ENCODE peak calls at places on chromosome 3, in ten cellular contexts. O is RWPE1; C is sigmoid colon; E is heart left ventricle; R is brain microvascular endothelial cell; S is cardiac muscle cell; P is endothelial cell of umbilical vein; J is CD4-positive, alpha-beta T cell; W is upper lobe of right lung; B is mesendoderm. Q is an unnamed sample.

GRCh38 chr3:94185753-94186152 is 122.9 kb downstream of the NSUN3 start:
- DNase-seq in O (no peak), C (no peak), E (no peak), R (peak; percentile 13), S (no peak), P (no peak), J (no peak), W (no peak), B (no peak), Q (no peak)

GRCh38 chr3:115445559-115445958 is 177.8 kb upstream of the GAP43 start:
- DNase-seq in O (no peak), C (no peak), E (no peak), R (no peak), S (no peak), P (no peak), J (no peak), W (no peak), B (no peak), Q (no peak)

GRCh38 chr3:70856414-70857162 is 544.1 kb upstream of the MDFIC2 start:
- DNase-seq in O (peak; percentile 44), C (no peak), E (no peak), R (peak; percentile 95), S (peak; percentile 86), P (peak; percentile 42), J (no peak), W (no peak), B (no peak), Q (no peak)

GRCh38 chr3:171283248-171284222 is 176.7 kb downstream of the TNIK start:
- DNase-seq in O (no peak), C (peak; percentile 74), E (no peak), R (no peak), S (peak; percentile 16), P (peak; percentile 48), J (no peak), W (no peak), B (no peak), Q (no peak)

GRCh38 chr3:186099178-186099577 is 9.7 kb downstream of the ETV5 start:
- DNase-seq in O (no peak), C (no peak), E (no peak), R (peak; percentile 74), S (peak; percentile 69), P (peak; percentile 47), J (no peak), W (peak; percentile 69), B (no peak), Q (peak; percentile 82)

GRCh38 chr3:132231633-132232032 is 85.6 kb upstream of the ACP3 start:
- DNase-seq in O (no peak), C (no peak), E (no peak), R (peak; percentile 82), S (peak; percentile 64), P (peak; percentile 9), J (no peak), W (no peak), B (peak; percentile 27), Q (no peak)

GRCh38 chr3:45536316-45536715 is 58.2 kb upstream of the LIMD1 start:
- DNase-seq in O (no peak), C (no peak), E (no peak), R (no peak), S (no peak), P (no peak), J (no peak), W (no peak), B (peak; percentile 41), Q (no peak)

GRCh38 chr3:31275038-31275562 is 257.6 kb upstream of the STT3B start:
- DNase-seq in O (peak; percentile 62), C (no peak), E (no peak), R (peak; percentile 63), S (peak; percentile 73), P (peak; percentile 56), J (no peak), W (no peak), B (no peak), Q (peak; percentile 6)

GRCh38 chr3:182393151-182393550 is 400.2 kb upstream of the ATP11B start:
- DNase-seq in O (no peak), C (no peak), E (no peak), R (no peak), S (no peak), P (no peak), J (no peak), W (no peak), B (no peak), Q (no peak)

GRCh38 chr3:30458376-30458775 is 148.0 kb upstream of the TGFBR2 start:
- DNase-seq in O (no peak), C (no peak), E (no peak), R (no peak), S (peak; percentile 41), P (no peak), J (no peak), W (no peak), B (no peak), Q (no peak)

GRCh38 chr3:177299250-177299649 is 102.0 kb upstream of the TBL1XR1 start:
- DNase-seq in O (no peak), C (no peak), E (no peak), R (no peak), S (no peak), P (no peak), J (no peak), W (no peak), B (no peak), Q (no peak)
- H3K27ac ChIP-seq in O (no peak overlapping the region), C (no peak overlapping the region), E (peak overlapping the region; percentile 62), R (no peak overlapping the region), S (no peak overlapping the region), P (no peak overlapping the region), J (no peak overlapping the region), W (no peak overlapping the region), B (no peak overlapping the region), Q (no peak overlapping the region)

GRCh38 chr3:188242426-188243123 is 88.6 kb downstream of the LPP start:
- DNase-seq in O (no peak), C (no peak), E (no peak), R (no peak), S (no peak), P (peak; percentile 36), J (no peak), W (no peak), B (no peak), Q (no peak)

GRCh38 chr3:188241883-188242282 is 87.9 kb downstream of the LPP start:
- DNase-seq in O (no peak), C (no peak), E (no peak), R (no peak), S (no peak), P (no peak), J (no peak), W (no peak), B (no peak), Q (no peak)

GRCh38 chr3:188239577-188239976 is 85.6 kb downstream of the LPP start:
- DNase-seq in O (no peak), C (no peak), E (no peak), R (no peak), S (no peak), P (no peak), J (no peak), W (no peak), B (no peak), Q (no peak)

GRCh38 chr3:188240189-188240981 is 86.4 kb downstream of the LPP start:
- DNase-seq in O (no peak), C (no peak), E (no peak), R (no peak), S (no peak), P (no peak), J (no peak), W (no peak), B (no peak), Q (no peak)

GRCh38 chr3:188241072-188241471 is 87.1 kb downstream of the LPP start:
- DNase-seq in O (no peak), C (peak; percentile 85), E (no peak), R (peak; percentile 73), S (no peak), P (no peak), J (no peak), W (no peak), B (no peak), Q (no peak)
- H3K27ac ChIP-seq in O (no peak overlapping the region), C (peak overlapping the region; percentile 97), E (peak overlapping the region; percentile 73), R (peak overlapping the region; percentile 6), S (peak overlapping the region; percentile 18), P (no peak overlapping the region), J (no peak overlapping the region), W (no peak overlapping the region), B (no peak overlapping the region), Q (no peak overlapping the region)

DNA sequence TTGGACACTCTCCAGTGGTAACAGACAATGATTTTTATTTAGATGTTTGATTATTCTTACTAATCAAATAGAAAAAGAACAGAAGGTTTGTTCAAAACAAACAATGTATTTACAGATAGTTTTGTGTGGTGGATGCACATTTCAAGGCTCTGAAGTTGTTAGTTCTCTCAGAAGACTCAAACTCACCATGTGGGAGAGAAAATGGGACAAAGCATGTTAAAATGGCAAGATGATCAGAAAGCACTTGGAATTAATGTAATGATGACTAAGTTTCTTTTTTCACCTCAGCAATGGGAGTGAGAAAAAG is 450.5 kb upstream of the KCNMB2 start:
- DNase-seq in O (no peak), C (no peak), E (no peak), R (no peak), S (no peak), P (no peak), J (no peak), W (no peak), B (no peak), Q (no peak)
- H3K27ac ChIP-seq in O (no peak overlapping the region), C (peak overlapping the region; percentile 74), E (peak overlapping the region; percentile 78), R (no peak overlapping the region), S (peak overlapping the region; percentile 70), P (no peak overlapping the region), J (no peak overlapping the region), W (peak overlapping the region; percentile 20), B (no peak overlapping the region), Q (no peak overlapping the region)

GRCh38 chr3:55588120-55588765 is 101.1 kb upstream of the WNT5A start:
- DNase-seq in O (no peak), C (no peak), E (no peak), R (no peak), S (no peak), P (no peak), J (no peak), W (no peak), B (no peak), Q (no peak)

GRCh38 chr3:55595420-55595819 is 108.3 kb upstream of the WNT5A start:
- DNase-seq in O (no peak), C (no peak), E (no peak), R (no peak), S (no peak), P (no peak), J (no peak), W (no peak), B (no peak), Q (no peak)

GRCh38 chr3:55591893-55592292 is 104.8 kb upstream of the WNT5A start:
- DNase-seq in O (no peak), C (no peak), E (no peak), R (no peak), S (no peak), P (no peak), J (no peak), W (no peak), B (no peak), Q (no peak)

GRCh38 chr3:55596212-55596611 is 109.1 kb upstream of the WNT5A start:
- DNase-seq in O (no peak), C (no peak), E (no peak), R (no peak), S (no peak), P (no peak), J (no peak), W (no peak), B (no peak), Q (no peak)

DNA sequence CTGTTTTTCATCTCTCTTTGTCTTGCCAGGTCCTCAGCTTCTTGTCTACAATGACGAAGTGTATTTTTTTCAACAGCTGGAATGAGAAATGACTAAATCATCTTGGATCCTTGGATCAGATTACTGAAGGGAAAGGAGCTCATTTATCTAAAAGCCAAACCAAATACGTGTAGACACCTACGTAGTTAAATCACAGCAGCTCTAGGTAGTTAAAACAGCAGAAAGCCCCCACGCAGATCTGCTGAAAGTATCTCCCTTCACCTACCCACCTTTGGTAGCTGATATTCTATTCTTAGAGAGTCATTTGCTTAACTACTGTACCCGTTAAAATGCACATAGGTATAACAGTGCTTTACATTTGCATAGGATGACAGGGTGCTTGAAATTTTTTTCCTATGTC is 105.5 kb upstream of the WNT5A start:
- DNase-seq in O (no peak), C (no peak), E (no peak), R (no peak), S (no peak), P (no peak), J (no peak), W (no peak), B (no peak), Q (no peak)
- H3K27ac ChIP-seq in O (no peak overlapping the region), C (no peak overlapping the region), E (no peak overlapping the region), R (no peak overlapping the region), S (peak overlapping the region; percentile 55), P (no peak overlapping the region), J (no peak overlapping the region), W (no peak overlapping the region), B (no peak overlapping the region), Q (no peak overlapping the region)

Q was measured in pancreas.